ENCODE peak calls at places on chromosomes 7 and 10, in nine cellular contexts. R is germinal center; L is GM04504; C is hippocampal formation; Q is stimulated activated CD4-positive, alpha-beta T cell treated with anti-CD3 and anti-CD28 coated beads, TNF-alpha, amount 100 ng/mL, for 48 hours; Z is G401; A is thoracic aorta; F is T-helper 9 cell; X is NCI-H345. I is an unnamed sample.

GRCh38 chr10:71272122-71272771 is 46.8 kb upstream of the SLC29A3 start:
- DNase-seq in R (no peak), L (peak), C (no peak), Q (no peak), Z (no peak), A (no peak), F (no peak), X (no peak), I (no peak)

GRCh38 chr10:101580486-101581399 is 7.3 kb downstream of the POLL start:
- DNase-seq in R (no peak), L (no peak), C (no peak), Q (no peak), Z (no peak), A (no peak), F (no peak), X (no peak), I (no peak)

GRCh38 chr7:30613366-30614325 is 19.0 kb downstream of the GARS1 start:
- DNase-seq in R (no peak), L (no peak), C (no peak), Q (no peak), Z (no peak), A (no peak), F (no peak), X (no peak), I (no peak)

GRCh38 chr7:157674715-157675426 is 338.1 kb downstream of the DNAJB6 start:
- DNase-seq in R (no peak), L (no peak), C (no peak), Q (no peak), Z (no peak), A (no peak), F (no peak), X (no peak), I (no peak)

GRCh38 chr10:102657451-102657850 is 13.2 kb downstream of the TRIM8 start:
- DNase-seq in R (no peak), L (no peak), C (no peak), Q (no peak), Z (no peak), A (no peak), F (no peak), X (no peak), I (no peak)

GRCh38 chr10:29840516-29841276 is 205.9 kb upstream of the SVIL start:
- DNase-seq in R (no peak), L (no peak), C (no peak), Q (no peak), Z (no peak), A (no peak), F (no peak), X (peak), I (no peak)

GRCh38 chr10:12719365-12719764 is 282.1 kb downstream of the CCDC3 start:
- DNase-seq in R (no peak), L (no peak), C (no peak), Q (no peak), Z (no peak), A (no peak), F (no peak), X (no peak), I (no peak)

GRCh38 chr7:117205856-117206255 is 117.0 kb downstream of the WNT2 start:
- DNase-seq in R (no peak), L (no peak), C (no peak), Q (no peak), Z (no peak), A (no peak), F (no peak), X (no peak), I (no peak)

GRCh38 chr10:29512460-29512974 is 122.3 kb downstream of the SVIL start:
- DNase-seq in R (no peak), L (no peak), C (no peak), Q (no peak), Z (no peak), A (no peak), F (no peak), X (no peak), I (no peak)

GRCh38 chr7:5467645-5468044 is 44.0 kb upstream of the TNRC18 start:
- DNase-seq in R (no peak), L (no peak), C (no peak), Q (no peak), Z (no peak), A (no peak), F (no peak), X (no peak), I (no peak)

GRCh38 chr7:72254455-72254854 is 157.7 kb downstream of the CALN1 start:
- DNase-seq in R (no peak), L (no peak), C (no peak), Q (no peak), Z (no peak), A (no peak), F (no peak), X (no peak), I (no peak)

GRCh38 chr10:125060851-125061556 is 99.4 kb downstream of the CTBP2 start:
- DNase-seq in R (peak), L (peak), C (peak), Q (peak), Z (peak), A (peak), F (no peak), X (peak), I (peak)

GRCh38 chr7:13990319-13990983 is 985 bp upstream of the ETV1 start:
- DNase-seq in R (peak), L (no peak), C (no peak), Q (no peak), Z (peak), A (peak), F (no peak), X (peak), I (no peak)

GRCh38 chr10:63630928-63631685 is 109.9 kb downstream of the REEP3 start:
- DNase-seq in R (no peak), L (no peak), C (peak), Q (no peak), Z (no peak), A (no peak), F (no peak), X (peak), I (no peak)

GRCh38 chr10:78319371-78319770 is 285.7 kb downstream of the RPS24 start:
- DNase-seq in R (no peak), L (no peak), C (no peak), Q (no peak), Z (no peak), A (no peak), F (no peak), X (no peak), I (no peak)

GRCh38 chr10:27564381-27564780 is 60.3 kb downstream of the RAB18 start:
- DNase-seq in R (no peak), L (no peak), C (no peak), Q (no peak), Z (no peak), A (no peak), F (no peak), X (no peak), I (no peak)

GRCh38 chr10:124652200-124652599 is 92.0 kb downstream of the FAM53B start:
- DNase-seq in R (no peak), L (no peak), C (no peak), Q (no peak), Z (no peak), A (no peak), F (no peak), X (no peak), I (no peak)

GRCh38 chr10:96369890-96370574 is 11.2 kb upstream of the OPALIN start:
- DNase-seq in R (no peak), L (no peak), C (no peak), Q (no peak), Z (no peak), A (no peak), F (no peak), X (no peak), I (no peak)

GRCh38 chr10:125472037-125472607 is 210.8 kb downstream of the TEX36 start:
- DNase-seq in R (no peak), L (no peak), C (no peak), Q (no peak), Z (no peak), A (no peak), F (no peak), X (no peak), I (no peak)

GRCh38 chr7:141328290-141328689 is 222.9 kb upstream of the AGK start:
- DNase-seq in R (no peak), L (no peak), C (no peak), Q (no peak), Z (no peak), A (no peak), F (no peak), X (no peak), I (no peak)

GRCh38 chr7:47336178-47337020 is 245.5 kb downstream of the TNS3 start:
- DNase-seq in R (no peak), L (peak), C (peak), Q (no peak), Z (peak), A (peak), F (no peak), X (no peak), I (peak)

GRCh38 chr7:139648941-139649425 is 125.5 kb downstream of the CLEC2L start:
- DNase-seq in R (no peak), L (no peak), C (no peak), Q (no peak), Z (no peak), A (no peak), F (no peak), X (no peak), I (no peak)

GRCh38 chr10:79490400-79491081 is 21.8 kb upstream of the EIF5AL1 start:
- DNase-seq in R (no peak), L (no peak), C (no peak), Q (no peak), Z (no peak), A (no peak), F (no peak), X (no peak), I (no peak)

GRCh38 chr7:85322252-85322651 is 135.4 kb upstream of the SEMA3D start:
- DNase-seq in R (no peak), L (no peak), C (no peak), Q (no peak), Z (no peak), A (no peak), F (no peak), X (no peak), I (no peak)

GRCh38 chr7:158662610-158663427 is 41.8 kb downstream of the NCAPG2 start:
- DNase-seq in R (no peak), L (no peak), C (no peak), Q (no peak), Z (no peak), A (no peak), F (no peak), X (no peak), I (no peak)

GRCh38 chr7:22647451-22648257 is 79.3 kb upstream of the IL6 start:
- DNase-seq in R (no peak), L (no peak), C (no peak), Q (no peak), Z (no peak), A (no peak), F (no peak), X (no peak), I (no peak)

GRCh38 chr10:124125305-124126116 is 32.1 kb upstream of the CHST15 start:
- DNase-seq in R (peak), L (no peak), C (no peak), Q (no peak), Z (no peak), A (no peak), F (no peak), X (no peak), I (no peak)

GRCh38 chr10:29501692-29502091 is 133.1 kb downstream of the SVIL start:
- DNase-seq in R (no peak), L (peak), C (no peak), Q (no peak), Z (no peak), A (no peak), F (no peak), X (no peak), I (peak)

GRCh38 chr7:155738104-155738503 is 74.2 kb downstream of the SHH start:
- DNase-seq in R (no peak), L (no peak), C (no peak), Q (no peak), Z (no peak), A (no peak), F (no peak), X (no peak), I (no peak)

GRCh38 chr10:132404911-132405462 is 8.0 kb downstream of the PWWP2B start:
- DNase-seq in R (no peak), L (no peak), C (no peak), Q (no peak), Z (no peak), A (no peak), F (no peak), X (no peak), I (no peak)

GRCh38 chr7:30470783-30471182 is 7.8 kb downstream of the NOD1 start:
- DNase-seq in R (no peak), L (peak), C (no peak), Q (no peak), Z (no peak), A (peak), F (no peak), X (peak), I (no peak)

GRCh38 chr10:63438506-63439498 is 27.0 kb downstream of the JMJD1C start:
- DNase-seq in R (no peak), L (no peak), C (no peak), Q (no peak), Z (no peak), A (no peak), F (no peak), X (no peak), I (no peak)

GRCh38 chr7:93036149-93036640 is 81.6 kb downstream of the SAMD9 start:
- DNase-seq in R (no peak), L (no peak), C (no peak), Q (no peak), Z (no peak), A (no peak), F (no peak), X (no peak), I (no peak)

GRCh38 chr10:101028446-101029244 is 2.3 kb downstream of the PDZD7 start:
- DNase-seq in R (no peak), L (no peak), C (no peak), Q (no peak), Z (peak), A (no peak), F (no peak), X (no peak), I (no peak)

GRCh38 chr10:1247598-1248261 is 191.5 kb downstream of the WDR37 start:
- DNase-seq in R (no peak), L (no peak), C (no peak), Q (no peak), Z (no peak), A (no peak), F (no peak), X (no peak), I (no peak)

GRCh38 chr10:49606981-49607535 is 3.1 kb upstream of the SLC18A3 start:
- DNase-seq in R (peak), L (peak), C (peak), Q (peak), Z (no peak), A (no peak), F (peak), X (no peak), I (peak)